ENCODE peak calls at places on chromosomes 4 and X, in nine cellular contexts. U is IMR-90; X is heart left ventricle; B is gastrocnemius medialis; A is neural progenitor cell; L is Karpas-422; P is tibial nerve; K is OCI-LY7; V is effector memory CD4-positive, alpha-beta T cell. Q is an unnamed sample.
A peak's percentile ranks its signal among the peaks of the same experiment; 100 is the strongest.

GRCh38 chrX:68997911-68998310 is 167.3 kb downstream of the PJA1 start:
- DNase-seq in U (peak; percentile 83), X (peak; percentile 77), B (peak; percentile 15), A (no peak), L (no peak), P (no peak), K (no peak), V (no peak), Q (no peak)

GRCh38 chr4:155854597-155855226 is 11.4 kb downstream of the ASIC5 start:
- DNase-seq in U (peak; percentile 86), X (no peak), B (no peak), A (peak; percentile 77), L (no peak), P (no peak), K (no peak), V (no peak), Q (no peak)

GRCh38 chr4:43763029-43763610 is 685.5 kb downstream of the KCTD8 start:
- DNase-seq in U (no peak), X (no peak), B (no peak), A (peak; percentile 19), L (no peak), P (no peak), K (no peak), V (no peak), Q (no peak)

GRCh38 chrX:1248381-1249061 is 20.1 kb upstream of the CSF2RA start:
- DNase-seq in U (no peak), X (no peak), B (no peak), A (peak; percentile 97), L (no peak), P (no peak), K (no peak), V (no peak), Q (no peak)

GRCh38 chr4:129323630-129324029 is 227.7 kb downstream of the C4orf33 start:
- DNase-seq in U (no peak), X (no peak), B (no peak), A (no peak), L (no peak), P (no peak), K (no peak), V (no peak), Q (no peak)

GRCh38 chr4:142036795-142037583 is 400.6 kb downstream of the IL15 start:
- DNase-seq in U (peak; percentile 41), X (no peak), B (no peak), A (no peak), L (no peak), P (no peak), K (no peak), V (no peak), Q (no peak)

GRCh38 chr4:183797445-183798248 is 107.5 kb upstream of the STOX2 start:
- DNase-seq in U (no peak), X (peak; percentile 38), B (no peak), A (peak; percentile 73), L (no peak), P (no peak), K (no peak), V (no peak), Q (no peak)

GRCh38 chr4:162645381-162645780 is 481.6 kb upstream of the FSTL5 start:
- DNase-seq in U (no peak), X (no peak), B (no peak), A (peak; percentile 39), L (no peak), P (no peak), K (no peak), V (no peak), Q (no peak)

GRCh38 chr4:99414401-99414800 is 20.7 kb downstream of the ADH7 start:
- DNase-seq in U (no peak), X (no peak), B (no peak), A (no peak), L (no peak), P (no peak), K (no peak), V (no peak), Q (no peak)

GRCh38 chr4:175970734-175971133 is 94.9 kb upstream of the WDR17 start:
- DNase-seq in U (no peak), X (no peak), B (no peak), A (peak; percentile 42), L (no peak), P (no peak), K (no peak), V (no peak), Q (no peak)

GRCh38 chr4:108360857-108361820 is 192.4 kb upstream of the LEF1 start:
- DNase-seq in U (peak; percentile 60), X (peak; percentile 31), B (no peak), A (peak; percentile 43), L (no peak), P (no peak), K (no peak), V (no peak), Q (no peak)

GRCh38 chrX:111349098-111349497 is 62.9 kb downstream of the DCX start:
- DNase-seq in U (no peak), X (no peak), B (no peak), A (no peak), L (no peak), P (no peak), K (no peak), V (no peak), Q (no peak)

GRCh38 chrX:10172867-10173266 is 16.1 kb downstream of the CLCN4 start:
- DNase-seq in U (peak; percentile 30), X (no peak), B (no peak), A (no peak), L (no peak), P (no peak), K (no peak), V (no peak), Q (no peak)

GRCh38 chr4:336099-336892 is 1.3 kb upstream of the ZNF141 start:
- DNase-seq in U (no peak), X (peak; percentile 53), B (no peak), A (peak; percentile 21), L (no peak), P (no peak), K (no peak), V (no peak), Q (no peak)

GRCh38 chrX:51395807-51396728 is 63.4 kb downstream of the NUDT10 start:
- DNase-seq in U (no peak), X (peak; percentile 13), B (no peak), A (no peak), L (peak; percentile 42), P (no peak), K (peak; percentile 89), V (peak; percentile 50), Q (no peak)

GRCh38 chr4:106172846-106173245 is 143.2 kb downstream of the TBCK start:
- DNase-seq in U (no peak), X (no peak), B (no peak), A (no peak), L (no peak), P (no peak), K (no peak), V (no peak), Q (no peak)

GRCh38 chr4:6225469-6225868 is 25.1 kb upstream of the JAKMIP1 start:
- DNase-seq in U (peak; percentile 12), X (no peak), B (no peak), A (peak; percentile 79), L (peak; percentile 75), P (no peak), K (peak; percentile 23), V (no peak), Q (no peak)

GRCh38 chr4:184205243-184205642 is 12.4 kb downstream of the ENPP6 start:
- DNase-seq in U (no peak), X (no peak), B (no peak), A (no peak), L (no peak), P (no peak), K (no peak), V (no peak), Q (no peak)

GRCh38 chr4:60589425-60589824 is 610.7 kb upstream of the ADGRL3 start:
- DNase-seq in U (no peak), X (no peak), B (no peak), A (no peak), L (no peak), P (no peak), K (no peak), V (no peak), Q (no peak)

GRCh38 chr4:60590116-60590515 is 610.0 kb upstream of the ADGRL3 start:
- DNase-seq in U (no peak), X (no peak), B (no peak), A (no peak), L (no peak), P (no peak), K (no peak), V (no peak), Q (no peak)

DNA sequence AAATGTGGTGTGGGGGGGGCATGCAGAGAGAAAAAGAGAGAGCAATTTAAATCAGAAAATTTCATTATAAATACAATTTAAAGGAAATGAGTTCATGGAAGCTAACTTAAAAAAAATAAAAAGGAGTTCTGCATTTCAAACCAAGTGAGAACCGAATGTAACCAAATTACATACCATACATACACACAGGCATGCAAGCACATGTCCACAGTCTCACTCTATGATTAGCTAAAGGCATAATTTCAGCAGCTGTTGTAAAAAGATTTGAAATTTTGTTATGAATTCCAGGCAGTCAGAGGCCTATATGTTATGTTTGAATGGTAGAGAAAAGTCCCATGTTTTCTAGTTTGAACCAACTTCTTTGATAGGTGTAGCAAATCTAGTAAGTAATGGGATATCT is 611.6 kb upstream of the ADGRL3 start:
- DNase-seq in U (no peak), X (no peak), B (no peak), A (no peak), L (no peak), P (no peak), K (no peak), V (no peak), Q (no peak)
- H3K4me1 ChIP-seq in U (no peaks in the 10 kb centered on the region), X (no peaks in the 10 kb centered on the region), B (no peaks in the 10 kb centered on the region), A (no peaks in the 10 kb centered on the region), L (no peaks in the 10 kb centered on the region), P (no peaks in the 10 kb centered on the region), K (no peaks in the 10 kb centered on the region), V (no peaks in the 10 kb centered on the region), Q (no peaks in the 10 kb centered on the region)

GRCh38 chr4:127993150-127993549 is 27.9 kb downstream of the ABHD18 start:
- DNase-seq in U (no peak), X (no peak), B (no peak), A (no peak), L (no peak), P (no peak), K (no peak), V (no peak), Q (no peak)
- H3K27ac ChIP-seq in U (no peak overlapping the region), X (no peak overlapping the region), B (no peak overlapping the region), A (no peak overlapping the region), L (no peak overlapping the region), P (no peak overlapping the region), K (no peak overlapping the region), V (no peak overlapping the region), Q (no peak overlapping the region)

GRCh38 chr4:87031946-87032345 is 97.1 kb downstream of the AFF1 start:
- DNase-seq in U (no peak), X (no peak), B (no peak), A (peak; percentile 47), L (no peak), P (no peak), K (no peak), V (no peak), Q (no peak)
- H3K4me1 ChIP-seq in U (peaks cover 21% of the 10 kb centered on the region), X (peaks cover 100% of the 10 kb centered on the region), B (peaks cover 100% of the 10 kb centered on the region), A (peaks cover 89% of the 10 kb centered on the region), L (peaks cover 9% of the 10 kb centered on the region), P (peaks cover 88% of the 10 kb centered on the region), K (peaks cover 50% of the 10 kb centered on the region), V (no peaks in the 10 kb centered on the region), Q (peaks cover 67% of the 10 kb centered on the region)

DNA sequence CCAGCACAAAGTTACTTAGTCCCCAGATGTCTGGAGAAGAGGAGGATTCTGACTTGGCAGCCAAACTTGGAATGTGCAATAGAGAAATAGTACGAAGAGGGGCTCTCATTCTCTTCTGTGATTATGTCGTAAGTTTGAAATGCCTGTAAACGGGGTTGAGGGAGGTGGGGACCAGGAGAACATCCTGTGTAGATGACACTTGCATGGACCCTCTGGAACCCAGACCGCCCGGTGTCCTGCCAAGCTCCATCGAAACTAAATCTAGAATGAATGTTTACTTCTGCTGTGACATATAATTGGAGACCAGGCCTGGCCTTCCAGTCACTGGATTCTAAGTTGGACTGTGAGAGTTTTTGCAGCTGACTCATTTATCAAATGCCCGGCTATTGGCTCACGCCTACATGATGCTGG is 44.9 kb upstream of the MSANTD1 start:
- DNase-seq in U (peak; percentile 67), X (no peak), B (peak; percentile 86), A (no peak), L (no peak), P (no peak), K (no peak), V (no peak), Q (no peak)
- H3K27ac ChIP-seq in U (peak overlapping the region; percentile 56), X (no peak overlapping the region), B (peak overlapping the region; percentile 81), A (no peak overlapping the region), L (no peak overlapping the region), P (no peak overlapping the region), K (no peak overlapping the region), V (no peak overlapping the region), Q (peak overlapping the region; percentile 56)

Q was measured in thoracic aorta.